ENCODE peak calls at places on chromosomes 11 and 22, in four cellular contexts. G is PC-9, A is MM.1S, V is IMR-90. O is an unnamed sample.

GRCh38 chr22:43526117-43526655 is 114.4 kb downstream of the MPPED1 start:
- DNase-seq in G (no peak), A (no peak), V (no peak), O (no peak)

GRCh38 chr22:46134111-46134705 is 16.1 kb upstream of the PPARA start:
- DNase-seq in G (no peak), V (no peak), A (no peak), O (no peak)

GRCh38 chr11:69430566-69430965 is 50.9 kb upstream of the LINC01488 start:
- DNase-seq in A (no peak), G (peak), V (peak), O (no peak)

GRCh38 chr22:39135092-39135896 is 17.2 kb downstream of the CBX7 start:
- DNase-seq in A (no peak), V (no peak), G (peak), O (peak)

GRCh38 chr11:132140056-132140455 is 769.6 kb downstream of the NTM start:
- DNase-seq in V (no peak), G (no peak), A (no peak), O (no peak)

GRCh38 chr11:29482510-29482909 is 534.3 kb downstream of the KCNA4 start:
- DNase-seq in V (no peak), G (no peak), A (no peak), O (no peak)

GRCh38 chr11:17741487-17741886 is 6.9 kb downstream of the KCNC1 start:
- DNase-seq in V (no peak), G (no peak), A (no peak), O (no peak)

GRCh38 chr11:102111787-102112653 is 1.8 kb downstream of the YAP1 start:
- DNase-seq in A (no peak), V (peak), G (peak), O (peak)

GRCh38 chr11:44626645-44627044 is 61.2 kb downstream of the CD82 start:
- DNase-seq in G (no peak), A (no peak), V (no peak), O (no peak)
- H2AFZ ChIP-seq in G (no peak), A (no peak), V (no peak), O (no peak)

DNA sequence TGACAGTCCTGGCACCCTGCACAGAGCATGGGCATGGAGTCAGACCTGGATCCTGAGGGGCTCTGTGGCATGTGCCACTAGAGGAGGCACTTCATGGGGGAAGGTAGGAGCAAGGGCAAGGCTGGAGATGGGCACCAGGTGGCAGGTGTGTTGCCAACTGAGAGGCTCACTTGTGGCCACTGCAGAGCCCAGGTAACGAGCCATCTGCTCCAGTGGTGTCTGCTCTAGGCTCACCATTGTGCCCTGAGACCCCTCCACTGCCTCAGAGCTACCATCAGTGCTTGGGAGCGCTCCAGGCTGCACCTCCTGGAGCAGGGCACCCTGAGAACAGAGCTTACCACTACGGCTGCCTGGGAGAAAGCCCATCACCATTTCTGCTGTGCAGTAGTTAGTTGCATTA is 1.3 kb upstream of the ZDHHC8 start:
- DNase-seq in G (no peak), V (no peak), A (peak), O (no peak)
- TF ChIP-seq CTCF in G (no peak), V (no peak), A (peak), O (peak)

GRCh38 chr22:37818397-37819099 is 4.6 kb upstream of the GALR3 start:
- DNase-seq in G (peak), V (peak), A (peak), O (peak)
- H3K4me3 ChIP-seq in G (no peak), V (no peak), A (peak), O (no peak)

DNA sequence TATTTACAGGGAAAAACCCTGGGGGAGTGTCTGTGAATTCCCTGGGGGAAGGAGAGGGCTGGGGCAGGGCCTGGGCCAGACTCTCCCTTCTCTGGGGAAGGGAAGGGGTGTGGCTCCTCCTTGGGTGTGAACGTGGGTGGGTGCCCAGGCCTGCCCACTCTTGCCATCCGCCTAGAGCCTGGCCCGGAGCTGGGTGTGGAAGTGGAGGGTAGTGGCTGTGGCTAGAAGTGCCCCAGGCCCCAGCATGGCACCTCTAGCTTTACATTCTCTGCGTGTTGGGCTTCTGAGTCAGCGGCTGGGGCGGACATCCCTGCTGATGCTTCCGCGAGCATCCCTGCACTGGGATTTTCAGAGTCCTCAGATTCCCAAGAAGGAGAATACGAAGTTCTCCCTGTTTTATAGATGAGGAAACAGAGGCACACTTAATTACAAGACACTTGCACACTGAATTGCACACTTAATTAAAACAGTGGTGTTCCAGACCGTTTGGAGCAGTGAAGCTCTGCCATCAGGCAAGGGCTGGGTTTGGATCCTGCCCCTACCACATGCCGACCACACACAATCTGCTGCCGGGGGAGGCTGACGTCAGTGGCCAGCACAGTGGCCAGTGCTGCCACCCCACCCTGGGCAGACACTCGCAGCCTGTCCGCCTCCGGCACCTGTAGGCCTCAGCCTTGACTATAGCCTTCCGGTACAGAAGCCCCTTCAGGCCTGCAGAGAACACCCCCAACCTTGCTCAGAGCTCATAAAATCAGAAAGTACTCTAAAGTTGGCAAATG is 7.6 kb downstream of the BAD start:
- DNase-seq in V (no peak), A (peak), G (peak), O (peak)
- H2AFZ ChIP-seq in V (no peak), A (no peak), G (no peak), O (peak)

O was measured in mammary epithelial cell.